ENCODE peak calls at places on chromosomes 3 and 15, in five cellular contexts. One of them, this sample, is unnamed.

GRCh38 chr15:67095834-67096366 is 30.5 kb downstream of the SMAD3 start:
- DNase-seq in lower lobe of right lung: no peak
- DNase-seq in cardiac fibroblast: no peak
- DNase-seq in body of pancreas: no peak
- DNase-seq in A549: no peak
- DNase-seq in this sample: no peak

GRCh38 chr3:57977755-57978715 is 30.2 kb upstream of the FLNB start:
- DNase-seq in lower lobe of right lung: no peak
- DNase-seq in cardiac fibroblast: no peak
- DNase-seq in body of pancreas: no peak
- DNase-seq in A549: peak
- DNase-seq in this sample: no peak

GRCh38 chr3:100329800-100330489 is 4.6 kb upstream of the NIT2 start:
- DNase-seq in lower lobe of right lung: no peak
- DNase-seq in cardiac fibroblast: no peak
- DNase-seq in body of pancreas: peak
- DNase-seq in A549: no peak
- DNase-seq in this sample: no peak

GRCh38 chr15:58299311-58299850 is 132.4 kb upstream of the LIPC start:
- DNase-seq in lower lobe of right lung: no peak
- DNase-seq in cardiac fibroblast: peak
- DNase-seq in body of pancreas: no peak
- DNase-seq in A549: no peak
- DNase-seq in this sample: peak

GRCh38 chr3:182794455-182794773 is 1.1 kb downstream of the ATP11B start:
- DNase-seq in lower lobe of right lung: no peak
- DNase-seq in cardiac fibroblast: no peak
- DNase-seq in body of pancreas: peak
- DNase-seq in A549: no peak
- DNase-seq in this sample: no peak

GRCh38 chr3:108493862-108494261 is 16.5 kb downstream of the MYH15 start:
- DNase-seq in lower lobe of right lung: no peak
- DNase-seq in cardiac fibroblast: no peak
- DNase-seq in body of pancreas: peak
- DNase-seq in A549: peak
- DNase-seq in this sample: no peak

GRCh38 chr3:142019794-142020320 is 129.5 kb downstream of the TFDP2 start:
- DNase-seq in lower lobe of right lung: no peak
- DNase-seq in cardiac fibroblast: peak
- DNase-seq in body of pancreas: no peak
- DNase-seq in A549: no peak
- DNase-seq in this sample: no peak

GRCh38 chr3:131349946-131350347 is 31.6 kb upstream of the NUDT16 start:
- DNase-seq in lower lobe of right lung: no peak
- DNase-seq in cardiac fibroblast: peak
- DNase-seq in body of pancreas: no peak
- DNase-seq in A549: peak
- DNase-seq in this sample: no peak

GRCh38 chr3:111809196-111809595 is 49.9 kb upstream of the PHLDB2 start:
- DNase-seq in lower lobe of right lung: no peak
- DNase-seq in cardiac fibroblast: peak
- DNase-seq in body of pancreas: no peak
- DNase-seq in A549: peak
- DNase-seq in this sample: peak

GRCh38 chr15:98160236-98160635 is 199.7 kb downstream of the ARRDC4 start:
- DNase-seq in lower lobe of right lung: no peak
- DNase-seq in cardiac fibroblast: no peak
- DNase-seq in body of pancreas: peak
- DNase-seq in A549: no peak
- DNase-seq in this sample: no peak

GRCh38 chr15:94582368-94582767 is 351.0 kb downstream of the MCTP2 start:
- DNase-seq in lower lobe of right lung: no peak
- DNase-seq in cardiac fibroblast: no peak
- DNase-seq in body of pancreas: no peak
- DNase-seq in A549: peak
- DNase-seq in this sample: no peak

GRCh38 chr3:111072016-111072891 is 638 bp downstream of the NECTIN3 start:
- DNase-seq in lower lobe of right lung: peak
- DNase-seq in cardiac fibroblast: peak
- DNase-seq in body of pancreas: peak
- DNase-seq in A549: peak
- DNase-seq in this sample: no peak

GRCh38 chr3:46406786-46407611 is at the start of the genes CCR5AS and CCRL2:
- DNase-seq in lower lobe of right lung: peak
- DNase-seq in cardiac fibroblast: peak
- DNase-seq in body of pancreas: peak
- DNase-seq in A549: no peak
- DNase-seq in this sample: no peak
- H3K4me3 ChIP-seq in lower lobe of right lung: peak
- H3K4me3 ChIP-seq in cardiac fibroblast: no peak
- H3K4me3 ChIP-seq in body of pancreas: no peak
- H3K4me3 ChIP-seq in A549: no peak
- H3K4me3 ChIP-seq in this sample: no peak

GRCh38 chr3:50341996-50342732 is 1.5 kb upstream of the RASSF1 start:
- DNase-seq in lower lobe of right lung: no peak
- DNase-seq in cardiac fibroblast: no peak
- DNase-seq in body of pancreas: no peak
- DNase-seq in A549: no peak
- DNase-seq in this sample: no peak

GRCh38 chr3:50342818-50343633 is 2.4 kb upstream of the RASSF1 start:
- DNase-seq in lower lobe of right lung: no peak
- DNase-seq in cardiac fibroblast: no peak
- DNase-seq in body of pancreas: no peak
- DNase-seq in A549: no peak
- DNase-seq in this sample: no peak

GRCh38 chr3:50347187-50347813 is 1.8 kb upstream of the ZMYND10 start:
- DNase-seq in lower lobe of right lung: peak
- DNase-seq in cardiac fibroblast: peak
- DNase-seq in body of pancreas: peak
- DNase-seq in A549: peak
- DNase-seq in this sample: no peak

GRCh38 chr3:50345586-50345985 is at the start of gene ZMYND10:
- DNase-seq in lower lobe of right lung: peak
- DNase-seq in cardiac fibroblast: peak
- DNase-seq in body of pancreas: peak
- DNase-seq in A549: peak
- DNase-seq in this sample: no peak

DNA sequence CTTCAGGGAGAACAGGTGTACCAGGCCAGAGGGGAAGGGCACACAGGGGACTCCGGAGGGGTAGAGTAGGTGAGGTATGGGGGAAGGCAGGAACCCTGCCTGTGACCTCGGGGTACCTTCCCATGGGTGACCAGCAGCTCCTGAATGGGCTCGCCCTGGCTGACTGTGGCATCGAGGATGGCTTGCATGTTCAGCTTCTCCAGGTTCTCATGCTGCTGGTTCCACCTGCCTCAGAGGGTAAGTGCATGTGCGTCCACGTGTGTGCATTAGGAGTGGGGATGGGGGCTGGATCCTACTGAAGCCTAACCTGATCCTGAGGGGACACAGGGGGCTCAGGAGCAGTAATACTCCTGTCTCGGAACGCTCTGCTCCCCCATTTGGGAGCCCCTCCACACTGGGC is 524 bp downstream of the ZMYND10 start:
- DNase-seq in lower lobe of right lung: no peak
- DNase-seq in cardiac fibroblast: no peak
- DNase-seq in body of pancreas: no peak
- DNase-seq in A549: no peak
- DNase-seq in this sample: no peak
- H3K4me3 ChIP-seq in lower lobe of right lung: peak
- H3K4me3 ChIP-seq in cardiac fibroblast: peak
- H3K4me3 ChIP-seq in body of pancreas: no peak
- H3K4me3 ChIP-seq in A549: peak
- H3K4me3 ChIP-seq in this sample: peak

DNA sequence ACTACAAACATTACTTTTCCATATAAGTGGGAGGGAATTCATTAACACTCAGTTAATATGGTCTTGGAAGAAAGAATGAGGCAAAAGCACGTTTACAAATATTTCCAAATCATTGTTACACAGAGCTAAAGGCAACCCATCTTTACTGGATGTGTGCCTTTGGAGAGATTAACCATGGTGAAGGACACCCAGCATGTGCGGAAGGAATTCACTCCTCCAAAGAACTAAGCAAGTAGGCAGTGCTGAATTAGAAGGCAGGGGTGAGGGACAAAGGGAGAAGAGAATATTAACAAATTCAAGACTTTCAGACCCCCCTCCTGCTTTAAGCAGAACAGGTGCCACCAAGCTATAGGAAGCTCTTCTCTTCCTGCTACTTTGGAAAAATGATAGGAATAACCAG is 10.1 kb downstream of the ARPP21 start:
- DNase-seq in lower lobe of right lung: no peak
- DNase-seq in cardiac fibroblast: no peak
- DNase-seq in body of pancreas: no peak
- DNase-seq in A549: no peak
- DNase-seq in this sample: no peak
- H3K4me3 ChIP-seq in lower lobe of right lung: no peak
- H3K4me3 ChIP-seq in cardiac fibroblast: no peak
- H3K4me3 ChIP-seq in body of pancreas: no peak
- H3K4me3 ChIP-seq in A549: no peak
- H3K4me3 ChIP-seq in this sample: no peak

DNA sequence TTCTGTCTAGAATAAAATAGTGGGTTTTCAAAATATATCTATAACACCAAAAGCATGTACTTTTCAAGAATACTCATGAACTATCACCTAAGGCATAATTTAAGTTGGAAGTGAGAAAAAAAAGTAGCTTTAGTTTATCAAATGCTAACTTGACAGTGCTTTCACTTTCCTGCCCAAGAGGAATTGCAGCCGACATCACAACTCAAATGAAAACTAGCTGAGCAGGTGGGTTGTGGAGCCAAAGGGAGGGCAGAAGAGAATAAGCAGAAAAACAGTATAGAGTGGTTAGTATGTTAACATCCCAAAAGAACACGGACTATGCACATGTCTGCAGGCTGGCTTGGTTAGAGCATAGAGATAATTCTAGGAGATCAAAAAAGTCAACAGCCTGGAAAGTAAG is 120.9 kb downstream of the NEDD4 start:
- DNase-seq in lower lobe of right lung: no peak
- DNase-seq in cardiac fibroblast: no peak
- DNase-seq in body of pancreas: no peak
- DNase-seq in A549: no peak
- DNase-seq in this sample: no peak
- H3K4me3 ChIP-seq in lower lobe of right lung: no peak
- H3K4me3 ChIP-seq in cardiac fibroblast: no peak
- H3K4me3 ChIP-seq in body of pancreas: no peak
- H3K4me3 ChIP-seq in A549: peak
- H3K4me3 ChIP-seq in this sample: no peak

DNA sequence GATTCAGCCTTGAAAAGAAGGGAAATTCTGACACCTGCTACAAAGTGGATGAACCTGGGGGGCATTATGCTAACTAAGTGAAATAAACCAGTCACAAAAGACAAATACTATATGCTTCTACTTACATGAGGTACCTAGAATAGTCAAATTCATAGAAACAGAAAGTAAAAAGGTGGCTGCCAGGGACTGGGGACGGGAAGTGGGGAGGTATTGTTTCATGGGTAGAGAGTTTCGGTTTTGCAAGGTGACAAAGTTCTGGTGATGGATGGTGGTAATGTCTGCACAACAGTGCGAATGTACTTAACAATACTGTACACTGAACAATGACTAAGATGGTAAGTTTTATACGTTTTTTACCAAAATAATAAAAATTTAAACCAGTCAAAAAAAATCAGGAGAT is 4.8 kb downstream of the IDH2 start:
- DNase-seq in lower lobe of right lung: no peak
- DNase-seq in cardiac fibroblast: no peak
- DNase-seq in body of pancreas: no peak
- DNase-seq in A549: no peak
- DNase-seq in this sample: no peak
- H3K4me3 ChIP-seq in lower lobe of right lung: no peak
- H3K4me3 ChIP-seq in cardiac fibroblast: no peak
- H3K4me3 ChIP-seq in body of pancreas: no peak
- H3K4me3 ChIP-seq in A549: no peak
- H3K4me3 ChIP-seq in this sample: no peak

This sample was measured in skeletal muscle cell.